ENCODE peak calls at places on chromosomes 7 and 10, in four cellular contexts. One of them, this sample, is unnamed.

GRCh38 chr10:125707852-125708468 is 11.5 kb upstream of the EDRF1 start:
- DNase-seq in ovary: no peak
- DNase-seq in HepG2: peak; percentile 46
- DNase-seq in brain microvascular endothelial cell: no peak
- DNase-seq in this sample: no peak

GRCh38 chr10:35433851-35434426 is 97.6 kb downstream of the CCNY start:
- DNase-seq in brain microvascular endothelial cell: peak; percentile 83
- DNase-seq in HepG2: no peak
- DNase-seq in ovary: no peak
- DNase-seq in this sample: no peak

GRCh38 chr10:119281581-119282071 is 74.3 kb downstream of the GRK5 start:
- DNase-seq in ovary: peak; percentile 83
- DNase-seq in brain microvascular endothelial cell: no peak
- DNase-seq in HepG2: no peak
- DNase-seq in this sample: no peak

GRCh38 chr10:6514844-6515780 is 65.0 kb downstream of the PRKCQ start:
- DNase-seq in ovary: no peak
- DNase-seq in brain microvascular endothelial cell: no peak
- DNase-seq in HepG2: no peak
- DNase-seq in this sample: no peak

GRCh38 chr10:45404087-45404769 is 30.2 kb downstream of the ALOX5 start:
- DNase-seq in HepG2: no peak
- DNase-seq in ovary: no peak
- DNase-seq in brain microvascular endothelial cell: no peak
- DNase-seq in this sample: no peak

GRCh38 chr10:84267503-84268126 is 22.8 kb downstream of the RGR start:
- DNase-seq in brain microvascular endothelial cell: peak; percentile 56
- DNase-seq in ovary: no peak
- DNase-seq in HepG2: peak; percentile 13
- DNase-seq in this sample: peak; percentile 45

GRCh38 chr10:26839966-26840627 is 20.7 kb downstream of the ABI1 start:
- DNase-seq in brain microvascular endothelial cell: no peak
- DNase-seq in HepG2: no peak
- DNase-seq in ovary: no peak
- DNase-seq in this sample: no peak

GRCh38 chr7:78099715-78100477 is 301.3 kb downstream of the PHTF2 start:
- DNase-seq in brain microvascular endothelial cell: peak; percentile 64
- DNase-seq in ovary: no peak
- DNase-seq in HepG2: no peak
- DNase-seq in this sample: no peak

GRCh38 chr10:78894841-78895195 is 173.9 kb upstream of the ZMIZ1 start:
- DNase-seq in HepG2: peak; percentile 55
- DNase-seq in ovary: no peak
- DNase-seq in brain microvascular endothelial cell: no peak
- DNase-seq in this sample: no peak

GRCh38 chr10:123136806-123137642 is 1.3 kb downstream of the HMX3 start:
- DNase-seq in ovary: no peak
- DNase-seq in HepG2: no peak
- DNase-seq in brain microvascular endothelial cell: no peak
- DNase-seq in this sample: no peak

GRCh38 chr7:16268821-16269768 is 152.2 kb downstream of the CRPPA start:
- DNase-seq in HepG2: no peak
- DNase-seq in ovary: no peak
- DNase-seq in brain microvascular endothelial cell: peak; percentile 94
- DNase-seq in this sample: no peak

GRCh38 chr10:47381427-47382379 is 2.4 kb downstream of the ZNF488 start:
- DNase-seq in ovary: no peak
- DNase-seq in HepG2: no peak
- DNase-seq in brain microvascular endothelial cell: no peak
- DNase-seq in this sample: no peak

GRCh38 chr7:36707922-36708321 is 16.4 kb downstream of the AOAH start:
- DNase-seq in HepG2: no peak
- DNase-seq in brain microvascular endothelial cell: no peak
- DNase-seq in ovary: no peak
- DNase-seq in this sample: no peak

GRCh38 chr7:93622036-93622714 is 47.7 kb upstream of the CALCR start:
- DNase-seq in ovary: no peak
- DNase-seq in HepG2: peak; percentile 20
- DNase-seq in brain microvascular endothelial cell: peak; percentile 37
- DNase-seq in this sample: peak; percentile 42

GRCh38 chr7:93515144-93515543 is 59.4 kb downstream of the CALCR start:
- DNase-seq in HepG2: no peak
- DNase-seq in brain microvascular endothelial cell: peak; percentile 18
- DNase-seq in ovary: no peak
- DNase-seq in this sample: no peak

GRCh38 chr7:27112960-27113949 is 10.8 kb upstream of the HOXA2 start:
- DNase-seq in brain microvascular endothelial cell: no peak
- DNase-seq in ovary: no peak
- DNase-seq in HepG2: no peak
- DNase-seq in this sample: peak; percentile 83

GRCh38 chr7:27113991-27114866 is 11.7 kb upstream of the HOXA2 start:
- DNase-seq in HepG2: no peak
- DNase-seq in ovary: peak; percentile 46
- DNase-seq in brain microvascular endothelial cell: no peak
- DNase-seq in this sample: peak; percentile 70

GRCh38 chr7:27111753-27112277 is 9.3 kb upstream of the HOXA2 start:
- DNase-seq in ovary: no peak
- DNase-seq in HepG2: no peak
- DNase-seq in brain microvascular endothelial cell: no peak
- DNase-seq in this sample: no peak

GRCh38 chr7:27110977-27111752 is 8.7 kb upstream of the HOXA2 start:
- DNase-seq in ovary: no peak
- DNase-seq in brain microvascular endothelial cell: no peak
- DNase-seq in HepG2: no peak
- DNase-seq in this sample: no peak

DNA sequence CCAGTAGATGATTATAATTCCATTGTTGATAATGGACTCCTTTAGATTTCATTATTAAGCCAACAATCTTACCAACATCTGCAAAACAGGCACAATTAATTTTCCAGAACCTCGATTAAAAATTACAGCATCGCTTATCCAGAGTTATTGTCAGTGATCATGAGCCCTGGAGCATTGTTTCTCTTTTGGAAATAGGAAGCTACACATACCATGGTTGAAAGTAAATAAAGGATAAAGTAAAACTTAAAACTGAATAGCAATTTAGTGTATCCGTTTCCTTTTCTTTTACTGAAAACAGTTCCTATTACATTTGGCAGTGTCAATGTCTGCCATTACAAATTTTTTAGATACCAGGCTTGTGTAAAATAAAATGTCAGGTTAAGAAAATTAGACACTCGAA is 9.9 kb upstream of the HOXA2 start:
- DNase-seq in ovary: no peak
- DNase-seq in brain microvascular endothelial cell: no peak
- DNase-seq in HepG2: no peak
- DNase-seq in this sample: no peak
- H3K4me3 ChIP-seq in ovary: no peak overlapping the region
- H3K4me3 ChIP-seq in brain microvascular endothelial cell: peak overlapping the region; percentile 57
- H3K4me3 ChIP-seq in HepG2: no peak overlapping the region
- H3K4me3 ChIP-seq in this sample: no peak overlapping the region

GRCh38 chr10:36608866-36609265 is 516.5 kb upstream of the ANKRD30A start:
- DNase-seq in brain microvascular endothelial cell: no peak
- DNase-seq in ovary: no peak
- DNase-seq in HepG2: no peak
- DNase-seq in this sample: no peak

GRCh38 chr10:36608251-36608650 is 517.1 kb upstream of the ANKRD30A start:
- DNase-seq in brain microvascular endothelial cell: peak; percentile 72
- DNase-seq in ovary: no peak
- DNase-seq in HepG2: peak; percentile 1
- DNase-seq in this sample: no peak

GRCh38 chr10:36612436-36612835 is 513.0 kb upstream of the ANKRD30A start:
- DNase-seq in ovary: no peak
- DNase-seq in HepG2: no peak
- DNase-seq in brain microvascular endothelial cell: no peak
- DNase-seq in this sample: no peak
- TF ChIP-seq CTCF in ovary: no peak
- TF ChIP-seq CTCF in HepG2: no peak
- TF ChIP-seq CTCF in brain microvascular endothelial cell: no peak
- TF ChIP-seq CTCF in this sample: no peak

GRCh38 chr10:108848016-108848415 is 1075.3 kb downstream of the XPNPEP1 start:
- DNase-seq in ovary: no peak
- DNase-seq in brain microvascular endothelial cell: no peak
- DNase-seq in HepG2: no peak
- DNase-seq in this sample: no peak

GRCh38 chr10:108852211-108852610 is 1071.1 kb downstream of the XPNPEP1 start:
- DNase-seq in ovary: no peak
- DNase-seq in brain microvascular endothelial cell: no peak
- DNase-seq in HepG2: no peak
- DNase-seq in this sample: no peak

GRCh38 chr10:108849688-108850087 is 1073.6 kb downstream of the XPNPEP1 start:
- DNase-seq in brain microvascular endothelial cell: no peak
- DNase-seq in HepG2: no peak
- DNase-seq in ovary: no peak
- DNase-seq in this sample: no peak

DNA sequence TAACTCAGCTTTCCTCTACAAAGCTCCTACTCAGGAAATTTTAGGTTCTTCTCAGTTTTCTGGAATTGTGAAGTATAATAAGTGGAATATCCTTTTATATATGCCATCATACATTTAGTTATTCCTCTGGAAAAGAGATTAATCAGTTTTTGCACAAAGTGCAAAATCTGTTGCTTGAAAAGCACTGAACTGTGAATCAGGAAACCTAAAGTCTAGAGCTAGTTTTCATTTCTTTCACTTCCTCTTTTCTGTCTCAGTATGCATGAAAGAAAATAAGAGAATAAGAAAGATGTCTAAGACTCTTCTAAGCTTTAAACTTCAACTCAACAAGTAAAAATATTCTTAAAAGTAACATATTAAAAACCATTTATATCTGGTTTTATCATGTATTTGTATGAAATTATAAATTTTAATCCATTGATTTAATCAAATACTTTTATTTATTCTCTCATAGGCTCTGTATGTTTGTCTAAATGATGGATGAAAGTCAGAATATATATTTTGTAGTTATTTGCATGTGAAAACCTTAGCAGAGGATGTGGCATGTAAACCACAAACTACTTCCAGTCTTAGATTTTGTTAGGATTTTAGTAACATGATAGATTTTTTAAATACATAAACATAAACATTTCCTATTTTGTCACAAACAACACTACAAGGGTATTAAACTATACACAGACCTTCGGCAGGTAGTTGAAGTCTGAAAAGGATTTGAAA is 1073.0 kb downstream of the XPNPEP1 start:
- DNase-seq in HepG2: no peak
- DNase-seq in brain microvascular endothelial cell: no peak
- DNase-seq in ovary: no peak
- DNase-seq in this sample: no peak
- H3K4me3 ChIP-seq in HepG2: no peak overlapping the region
- H3K4me3 ChIP-seq in brain microvascular endothelial cell: no peak overlapping the region
- H3K4me3 ChIP-seq in ovary: no peak overlapping the region
- H3K4me3 ChIP-seq in this sample: no peak overlapping the region

DNA sequence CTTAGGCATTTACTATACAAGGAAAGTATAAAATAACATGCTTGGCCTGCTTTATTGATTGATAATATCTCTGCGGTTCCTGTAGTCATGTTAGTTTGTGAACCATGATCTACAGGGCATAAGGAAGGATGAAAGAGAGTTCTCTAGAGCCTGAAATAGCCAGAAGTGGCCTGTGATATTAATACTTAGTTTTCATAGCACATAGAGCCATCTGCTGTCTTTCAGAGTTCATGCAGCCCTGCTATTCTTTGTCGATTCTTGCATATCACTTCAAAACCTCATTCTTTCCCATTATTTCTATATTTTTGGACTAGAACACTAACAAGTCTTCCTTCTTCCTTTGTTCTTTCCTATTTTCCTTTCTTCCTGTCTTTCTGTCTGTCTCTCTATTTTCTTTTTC is 26.4 kb upstream of the PRKG1 start:
- DNase-seq in HepG2: no peak
- DNase-seq in brain microvascular endothelial cell: no peak
- DNase-seq in ovary: no peak
- DNase-seq in this sample: no peak
- TF ChIP-seq CTCF in HepG2: no peak
- TF ChIP-seq CTCF in brain microvascular endothelial cell: peak; percentile 26
- TF ChIP-seq CTCF in ovary: peak; percentile 41
- TF ChIP-seq CTCF in this sample: no peak

GRCh38 chr7:400901-401485 is 111.0 kb downstream of the FOXL3 start:
- DNase-seq in brain microvascular endothelial cell: no peak
- DNase-seq in HepG2: no peak
- DNase-seq in ovary: peak; percentile 13
- DNase-seq in this sample: peak; percentile 14

GRCh38 chr7:395643-396042 is 105.7 kb downstream of the FOXL3 start:
- DNase-seq in brain microvascular endothelial cell: no peak
- DNase-seq in HepG2: no peak
- DNase-seq in ovary: no peak
- DNase-seq in this sample: no peak

DNA sequence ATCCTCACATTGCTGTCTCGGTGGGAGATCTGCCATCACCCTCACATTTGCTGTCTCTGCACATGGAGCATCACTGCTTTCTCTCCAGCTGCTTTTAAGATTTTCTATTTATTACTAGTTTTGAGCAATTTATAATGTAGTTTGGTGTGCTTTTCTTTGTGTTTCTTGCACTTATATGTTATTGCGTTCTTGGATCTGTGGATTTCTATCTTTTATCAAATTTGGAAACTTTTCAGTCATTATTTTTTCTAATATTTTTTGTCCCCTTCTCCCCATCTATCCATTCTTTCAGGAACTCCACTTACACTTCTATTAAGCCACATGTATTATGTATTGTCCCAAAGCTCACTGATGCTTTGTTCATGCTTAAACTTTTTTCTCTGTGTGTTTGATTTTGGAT is 108.9 kb downstream of the FOXL3 start:
- DNase-seq in ovary: no peak
- DNase-seq in HepG2: no peak
- DNase-seq in brain microvascular endothelial cell: no peak
- DNase-seq in this sample: no peak
- H3K4me3 ChIP-seq in ovary: no peak overlapping the region
- H3K4me3 ChIP-seq in HepG2: no peak overlapping the region
- H3K4me3 ChIP-seq in brain microvascular endothelial cell: no peak overlapping the region
- H3K4me3 ChIP-seq in this sample: no peak overlapping the region

DNA sequence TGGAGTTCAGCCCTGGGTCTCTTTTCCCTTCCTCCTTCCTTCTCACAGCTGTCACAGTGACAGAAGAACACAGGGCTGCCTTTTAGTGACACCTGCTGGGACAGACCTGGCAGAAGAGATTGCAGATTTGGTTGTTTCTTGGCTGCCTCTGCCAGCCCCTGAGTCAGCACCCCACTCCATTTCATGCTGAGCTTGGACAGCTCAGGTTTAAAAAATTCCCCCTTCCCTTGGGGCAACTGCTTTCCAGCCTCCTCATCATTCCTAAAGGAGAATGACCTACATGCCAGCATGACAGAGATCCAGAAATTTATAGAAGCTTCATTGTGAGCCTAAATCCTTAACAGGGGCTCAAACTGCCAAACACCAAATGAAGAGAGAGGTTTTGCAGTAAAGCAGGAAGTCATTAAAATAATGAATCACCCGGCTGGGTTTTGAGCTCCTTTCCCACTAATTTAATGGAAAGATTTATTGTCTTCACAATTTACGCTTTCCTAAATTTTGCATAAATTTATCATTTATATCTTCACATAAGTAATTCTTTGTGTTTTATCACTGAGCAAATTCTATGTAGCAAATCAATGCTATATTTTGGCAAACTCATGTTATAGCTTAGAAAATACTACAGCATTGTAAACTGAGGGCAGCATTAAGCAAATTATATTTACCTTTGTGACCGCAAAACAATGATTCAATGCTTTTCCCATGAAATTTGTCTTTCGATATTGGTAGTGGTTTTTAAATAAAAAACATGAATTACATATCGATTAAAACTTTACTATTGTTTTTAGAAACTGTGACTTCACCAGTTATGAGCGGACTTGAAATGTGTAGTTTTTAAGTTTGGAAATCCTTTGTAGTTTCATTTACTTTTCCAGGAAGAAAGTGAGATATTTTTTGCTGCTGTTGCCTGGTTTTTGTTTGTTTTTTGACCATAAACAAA is 399.5 kb upstream of the ANKRD30A start:
- DNase-seq in ovary: no peak
- DNase-seq in brain microvascular endothelial cell: peak; percentile 76
- DNase-seq in HepG2: peak; percentile 12
- DNase-seq in this sample: peak; percentile 59
- TF ChIP-seq CTCF in ovary: no peak
- TF ChIP-seq CTCF in brain microvascular endothelial cell: peak; percentile 63
- TF ChIP-seq CTCF in HepG2: peak; percentile 48
- TF ChIP-seq CTCF in this sample: peak; percentile 46